ENCODE peak calls at places on chromosomes 11 and 22, in six cellular contexts. G, T, C, V, M and S are unnamed samples.

GRCh38 chr11:74680703-74681531 is 50.3 kb downstream of the CHRDL2 start:
- DNase-seq in C (no peak), V (no peak), G (no peak), M (no peak), T (no peak), S (no peak)

GRCh38 chr22:42992092-42992491 is 22.9 kb downstream of the PACSIN2 start:
- DNase-seq in V (no peak), M (no peak), C (no peak), T (no peak), G (no peak), S (no peak)

GRCh38 chr11:20795005-20795404 is 125.6 kb downstream of the NELL1 start:
- DNase-seq in M (no peak), T (no peak), C (no peak), G (no peak), V (no peak), S (no peak)

GRCh38 chr11:117722074-117722473 is 74.9 kb downstream of the DSCAML1 start:
- DNase-seq in V (no peak), T (no peak), C (no peak), G (no peak), M (no peak), S (no peak)

GRCh38 chr11:24513837-24514594 is 17.2 kb downstream of the LUZP2 start:
- DNase-seq in T (no peak), M (no peak), G (no peak), V (no peak), C (no peak), S (no peak)

GRCh38 chr22:40595497-40596234 is 40.9 kb downstream of the MRTFA start:
- DNase-seq in C (no peak), G (no peak), V (no peak), M (no peak), T (no peak), S (peak)

GRCh38 chr11:46015941-46016340 is 93.5 kb downstream of the LARGE2 start:
- DNase-seq in T (no peak), V (no peak), G (no peak), C (no peak), M (no peak), S (no peak)

GRCh38 chr11:126433244-126433846 is 77.9 kb downstream of the ST3GAL4 start:
- DNase-seq in G (no peak), V (no peak), M (no peak), C (no peak), T (no peak), S (peak)

GRCh38 chr11:41522391-41522790 is 62.9 kb upstream of the LRRC4C start:
- DNase-seq in T (no peak), C (no peak), G (no peak), V (no peak), M (no peak), S (no peak)

GRCh38 chr11:71527576-71528210 is 626 bp downstream of the KRTAP5-7 start:
- DNase-seq in M (no peak), V (no peak), G (no peak), T (no peak), C (no peak), S (no peak)

GRCh38 chr11:63598556-63598955 is 15.7 kb downstream of the PLAAT3 start:
- DNase-seq in T (no peak), M (no peak), G (no peak), C (no peak), V (no peak), S (no peak)

GRCh38 chr11:122803306-122803705 is 35.0 kb upstream of the CRTAM start:
- DNase-seq in C (no peak), T (no peak), G (no peak), M (no peak), V (no peak), S (peak)

GRCh38 chr22:46003271-46004091 is 26.5 kb upstream of the WNT7B start:
- DNase-seq in M (no peak), C (no peak), V (no peak), T (no peak), G (no peak), S (no peak)

GRCh38 chr11:64970731-64971151 is 1.2 kb downstream of the MAJIN start:
- DNase-seq in G (no peak), V (no peak), M (no peak), C (peak), T (peak), S (no peak)

DNA sequence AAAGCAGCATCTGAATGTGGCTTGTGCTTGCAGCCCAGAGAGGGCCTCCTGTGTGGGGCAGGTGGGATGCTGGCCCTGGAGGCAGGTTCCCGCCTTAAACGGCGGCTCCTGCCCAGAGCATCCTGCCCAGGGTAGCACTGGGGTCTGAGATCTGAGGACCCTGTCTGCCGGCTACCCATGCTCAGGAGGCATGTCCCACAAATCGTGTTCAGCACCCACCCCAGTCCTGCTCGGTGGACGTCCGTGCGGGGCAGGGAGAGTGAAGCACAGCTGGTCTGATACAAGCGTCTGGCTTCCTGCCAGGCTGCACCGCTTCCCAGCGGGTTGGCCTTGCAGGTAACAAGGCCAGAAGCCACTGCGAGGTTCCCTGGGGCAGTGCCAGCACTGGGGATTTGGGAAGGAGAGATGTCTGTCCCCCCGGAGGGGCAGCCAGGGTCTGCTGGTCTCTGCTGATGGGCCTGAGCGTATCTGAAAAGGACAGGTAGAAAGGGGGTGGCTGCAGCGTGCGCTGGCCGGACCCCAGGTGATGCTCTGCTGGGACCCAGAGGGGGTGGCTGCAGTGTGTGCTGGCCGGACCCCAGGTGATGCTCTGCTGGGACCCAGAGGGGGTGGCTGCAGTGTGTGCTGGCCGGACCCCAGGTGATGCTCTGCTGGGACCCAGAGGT is 3.6 kb downstream of the TRABD start:
- DNase-seq in M (no peak), G (no peak), V (no peak), T (no peak), C (no peak), S (no peak)
- H3K4me3 ChIP-seq in M (peak), G (no peak), V (no peak), T (no peak), C (no peak), S (no peak)

GRCh38 chr11:9092846-9093778 is 1.7 kb upstream of the SCUBE2 start:
- DNase-seq in G (no peak), C (peak), T (peak), M (no peak), V (no peak), S (peak)
- TF ChIP-seq MAX in G (no peak), C (no peak), T (no peak), M (no peak), V (no peak), S (no peak)

GRCh38 chr11:60336767-60337391 is 9.8 kb downstream of the MS4A6E start:
- DNase-seq in T (no peak), M (peak), C (no peak), V (no peak), G (no peak), S (no peak)

GRCh38 chr11:60338053-60338452 is 11.0 kb downstream of the MS4A6E start:
- DNase-seq in T (no peak), G (no peak), M (no peak), C (no peak), V (no peak), S (no peak)

GRCh38 chr11:60328460-60328859 is 1.4 kb downstream of the MS4A6E start:
- DNase-seq in C (no peak), M (no peak), T (no peak), G (no peak), V (no peak), S (no peak)

GRCh38 chr11:60332923-60333322 is 5.9 kb downstream of the MS4A6E start:
- DNase-seq in M (no peak), V (no peak), G (no peak), C (no peak), T (no peak), S (no peak)

GRCh38 chr11:60334005-60334620 is 7.1 kb downstream of the MS4A6E start:
- DNase-seq in M (no peak), V (peak), G (peak), C (peak), T (peak), S (peak)
- TF ChIP-seq MYC in M (no peak), V (no peak), G (no peak), C (no peak), T (no peak), S (no peak)

GRCh38 chr22:50674606-50675552 is 2.3 kb downstream of the SHANK3 start:
- DNase-seq in G (peak), T (peak), M (no peak), C (no peak), V (peak), S (no peak)

GRCh38 chr22:50675553-50676199 is 3.1 kb downstream of the SHANK3 start:
- DNase-seq in T (no peak), M (no peak), C (no peak), G (no peak), V (peak), S (no peak)

GRCh38 chr22:50677493-50678217 is 5.0 kb downstream of the SHANK3 start:
- DNase-seq in V (no peak), G (no peak), M (no peak), T (no peak), C (no peak), S (no peak)

GRCh38 chr22:50676661-50677492 is 4.3 kb downstream of the SHANK3 start:
- DNase-seq in V (no peak), T (no peak), C (no peak), G (no peak), M (no peak), S (no peak)

GRCh38 chr22:50676211-50676636 is 3.6 kb downstream of the SHANK3 start:
- DNase-seq in M (no peak), G (no peak), T (no peak), V (peak), C (no peak), S (no peak)
- H3K4me3 ChIP-seq in M (no peak), G (no peak), T (no peak), V (no peak), C (peak), S (no peak)

DNA sequence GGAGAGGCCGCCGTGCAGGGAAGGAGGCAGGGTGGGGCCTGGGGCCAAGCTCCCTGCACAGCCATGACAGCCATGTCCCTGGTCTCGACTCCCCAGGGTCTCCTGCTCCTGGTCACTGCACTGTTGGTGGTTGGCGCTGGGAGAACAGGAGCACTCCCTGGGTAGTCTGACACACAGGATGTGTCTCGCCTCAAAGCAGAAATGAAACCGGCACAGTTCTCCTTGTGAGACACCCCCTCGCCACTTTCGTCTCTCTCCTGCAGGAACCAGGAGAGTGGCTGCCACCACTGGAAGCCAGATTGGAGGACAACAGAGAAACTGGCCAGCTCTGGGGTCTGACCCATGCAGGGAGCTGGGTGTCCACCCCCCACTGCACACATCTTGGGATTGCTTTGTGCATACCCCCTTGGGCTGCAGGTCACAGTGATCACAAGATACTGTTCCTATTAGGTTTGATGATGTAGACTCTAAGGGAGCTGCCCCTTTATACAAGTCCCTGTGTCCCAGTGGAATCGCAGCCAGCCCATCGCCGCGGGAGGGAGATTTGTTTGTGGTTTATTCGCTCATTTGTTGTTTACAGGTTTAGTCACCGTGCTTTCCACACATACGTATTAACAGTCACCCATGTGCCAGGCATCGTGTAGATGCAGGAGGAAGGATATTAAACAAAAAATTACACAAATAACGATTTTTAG is 27.0 kb upstream of the YWHAH start:
- DNase-seq in G (no peak), V (no peak), M (peak), C (no peak), T (no peak), S (peak)
- TF ChIP-seq MAX in G (no peak), V (no peak), M (peak), C (no peak), T (no peak), S (no peak)

GRCh38 chr11:120336641-120337132 is 474 bp downstream of the ARHGEF12 start:
- DNase-seq in C (peak), M (no peak), G (no peak), V (peak), T (peak), S (no peak)
- TF ChIP-seq MYC in C (no peak), M (no peak), G (peak), V (peak), T (no peak), S (no peak)